ENCODE peak calls at places on chromosome 22, in five cellular contexts. B, R, H, F and W are unnamed samples.

GRCh38 chr22:41092847-41093371 is 517 bp downstream of the EP300 start:
- DNase-seq in B (peak), F (no peak), R (peak), H (peak), W (no peak)

GRCh38 chr22:35634015-35634414 is 14.2 kb upstream of the APOL6 start:
- DNase-seq in R (no peak), B (no peak), H (no peak), F (no peak), W (no peak)

GRCh38 chr22:20056696-20057386 is 23.2 kb upstream of the DGCR8 start:
- DNase-seq in R (no peak), F (no peak), H (no peak), B (no peak), W (no peak)

GRCh38 chr22:20748820-20749428 is 25.0 kb upstream of the SERPIND1 start:
- DNase-seq in H (no peak), R (peak), F (no peak), B (no peak), W (no peak)

GRCh38 chr22:23772315-23773246 is at the start of gene MMP11:
- DNase-seq in H (peak), B (peak), R (no peak), F (peak), W (no peak)

GRCh38 chr22:43497956-43498855 is 86.4 kb downstream of the MPPED1 start:
- DNase-seq in H (no peak), B (no peak), F (no peak), R (no peak), W (no peak)

GRCh38 chr22:22520020-22520656 is at the start of gene ZNF280A:
- DNase-seq in B (no peak), F (peak), R (no peak), H (no peak), W (no peak)

GRCh38 chr22:22164541-22165272 is 79.9 kb upstream of the VPREB1 start:
- DNase-seq in H (no peak), F (no peak), B (no peak), R (no peak), W (no peak)

GRCh38 chr22:16970446-16970845 is 37.6 kb downstream of the GAB4 start:
- DNase-seq in H (no peak), R (no peak), F (no peak), B (no peak), W (no peak)

GRCh38 chr22:40238425-40239344 is 61.0 kb downstream of the TNRC6B start:
- DNase-seq in H (no peak), F (no peak), R (peak), B (peak), W (no peak)

GRCh38 chr22:19035474-19036228 is 86.6 kb downstream of the DGCR2 start:
- DNase-seq in B (peak), R (no peak), F (peak), H (peak), W (peak)

GRCh38 chr22:43471186-43471585 is 59.4 kb downstream of the MPPED1 start:
- DNase-seq in H (no peak), F (no peak), R (no peak), B (no peak), W (no peak)

GRCh38 chr22:43008509-43008908 is 6.4 kb downstream of the PACSIN2 start:
- DNase-seq in R (no peak), F (no peak), H (no peak), B (no peak), W (no peak)

GRCh38 chr22:31567702-31568101 is 71.4 kb downstream of the SFI1 start:
- DNase-seq in F (no peak), B (no peak), H (no peak), R (no peak), W (no peak)

GRCh38 chr22:42304021-42304790 is 33.8 kb upstream of the TCF20 start:
- DNase-seq in B (no peak), H (no peak), R (no peak), F (no peak), W (no peak)

GRCh38 chr22:30947163-30947820 is 21.3 kb downstream of the MORC2 start:
- DNase-seq in R (no peak), B (no peak), H (no peak), F (no peak), W (peak)

GRCh38 chr22:49392841-49393510 is 434.7 kb downstream of the BRD1 start:
- DNase-seq in B (no peak), R (no peak), F (peak), H (no peak), W (no peak)

GRCh38 chr22:43431821-43432554 is 20.2 kb downstream of the MPPED1 start:
- DNase-seq in H (no peak), F (no peak), B (no peak), R (no peak), W (no peak)

GRCh38 chr22:30602049-30602448 is 4.9 kb upstream of the TCN2 start:
- DNase-seq in B (peak), R (peak), H (no peak), F (peak), W (no peak)

GRCh38 chr22:32708835-32709234 is 92.7 kb upstream of the TIMP3 start:
- DNase-seq in B (no peak), F (no peak), H (no peak), R (peak), W (no peak)

DNA sequence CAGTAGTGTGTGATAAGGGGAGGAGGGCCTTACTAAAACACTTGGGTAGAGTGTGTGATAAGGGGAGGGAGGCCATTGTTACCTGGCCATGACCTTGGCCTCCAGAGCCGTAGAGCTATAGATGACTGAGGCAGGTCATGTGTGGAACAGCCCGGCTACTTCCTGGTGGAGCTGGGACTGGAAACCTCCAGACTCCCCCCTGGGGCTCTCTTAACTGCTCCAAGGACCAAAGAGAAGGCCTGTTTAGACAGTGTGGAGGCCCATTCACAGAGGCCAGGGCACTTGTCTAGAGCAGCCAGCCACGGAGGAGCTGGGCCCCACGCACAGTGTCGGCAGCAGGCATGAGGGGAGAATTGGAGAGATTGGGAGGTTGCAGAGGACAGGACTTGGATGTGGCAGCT is 12.5 kb upstream of the MICALL1 start:
- DNase-seq in R (no peak), F (no peak), B (no peak), H (no peak), W (no peak)
- H4K91ac ChIP-seq in R (no peak), F (no peak), B (peak), H (no peak), W (no peak)

GRCh38 chr22:37559901-37560681 is at the start of gene CDC42EP1:
- DNase-seq in R (peak), F (peak), B (peak), H (peak), W (no peak)
- H4K91ac ChIP-seq in R (peak), F (no peak), B (peak), H (no peak), W (no peak)

DNA sequence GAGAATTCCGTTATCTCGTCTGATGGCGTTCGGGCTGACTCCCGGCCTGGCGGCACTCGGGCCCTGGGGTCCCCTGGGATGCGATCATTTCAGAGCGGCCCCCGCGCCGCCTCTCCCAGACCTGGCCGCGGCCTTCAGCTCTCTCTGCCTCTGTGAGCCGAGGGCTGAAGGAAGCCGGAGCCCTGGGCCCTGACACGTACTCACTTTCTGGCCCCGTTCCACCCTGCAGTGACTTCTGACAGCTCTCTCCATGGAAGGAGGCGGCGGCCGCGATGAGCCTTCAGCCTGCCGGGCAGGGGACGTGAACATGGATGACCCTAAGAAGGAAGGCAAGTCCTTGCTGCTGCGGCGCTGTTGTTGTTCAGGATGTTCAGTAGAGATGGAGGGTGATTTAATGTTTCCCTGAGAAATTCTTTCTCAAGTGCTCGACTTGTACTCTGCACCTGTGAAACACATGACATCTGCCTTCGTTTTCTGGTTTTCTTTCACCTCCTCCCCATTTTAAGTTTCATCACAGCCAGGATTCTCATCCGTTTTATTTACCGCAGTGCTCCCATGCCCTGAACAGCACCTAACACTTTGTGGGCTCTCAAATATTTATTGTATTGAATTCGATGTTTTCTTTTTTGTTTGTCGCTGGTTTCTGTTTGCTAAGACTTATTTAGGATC is 615 bp downstream of the GTSE1 start:
- DNase-seq in B (peak), F (no peak), R (peak), H (no peak), W (no peak)
- H4K91ac ChIP-seq in B (no peak), F (no peak), R (peak), H (no peak), W (no peak)

GRCh38 chr22:46535876-46536558 is 1.4 kb downstream of the CELSR1 start:
- DNase-seq in F (no peak), B (no peak), H (no peak), R (no peak), W (no peak)
- H4K91ac ChIP-seq in F (no peak), B (no peak), H (no peak), R (no peak), W (no peak)

DNA sequence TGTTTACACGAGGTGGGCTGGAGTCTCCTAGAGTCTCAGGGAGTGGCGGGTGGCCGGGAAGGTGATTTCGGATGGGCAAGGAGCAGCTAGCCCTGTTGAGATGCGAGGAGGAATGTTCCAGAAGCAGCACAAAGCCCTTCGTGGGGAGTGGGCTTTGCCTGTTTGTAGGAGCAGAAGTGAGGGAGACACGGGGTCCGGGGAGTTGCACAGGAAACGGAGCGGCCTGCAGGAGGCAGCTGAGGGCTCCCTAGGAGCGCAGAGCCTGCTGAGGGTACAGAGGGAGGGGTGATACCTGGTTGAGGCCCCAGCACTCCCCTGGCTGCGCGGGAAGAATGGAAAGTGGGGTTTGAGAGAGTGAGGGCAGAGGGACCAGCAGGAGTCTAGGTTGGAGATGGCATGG is 847.2 kb downstream of the TBC1D22A start:
- DNase-seq in R (no peak), B (no peak), H (no peak), F (no peak), W (no peak)
- H4K91ac ChIP-seq in R (no peak), B (no peak), H (no peak), F (no peak), W (no peak)

GRCh38 chr22:27195516-27195915 is 538.1 kb downstream of the MIAT start:
- DNase-seq in F (no peak), R (no peak), H (no peak), B (no peak), W (no peak)

GRCh38 chr22:27193636-27194035 is 536.2 kb downstream of the MIAT start:
- DNase-seq in B (no peak), R (no peak), F (no peak), H (no peak), W (no peak)

GRCh38 chr22:27193215-27193614 is 535.8 kb downstream of the MIAT start:
- DNase-seq in F (no peak), H (no peak), R (no peak), B (no peak), W (no peak)

GRCh38 chr22:27195104-27195503 is 537.7 kb downstream of the MIAT start:
- DNase-seq in B (no peak), R (peak), F (no peak), H (no peak), W (no peak)

DNA sequence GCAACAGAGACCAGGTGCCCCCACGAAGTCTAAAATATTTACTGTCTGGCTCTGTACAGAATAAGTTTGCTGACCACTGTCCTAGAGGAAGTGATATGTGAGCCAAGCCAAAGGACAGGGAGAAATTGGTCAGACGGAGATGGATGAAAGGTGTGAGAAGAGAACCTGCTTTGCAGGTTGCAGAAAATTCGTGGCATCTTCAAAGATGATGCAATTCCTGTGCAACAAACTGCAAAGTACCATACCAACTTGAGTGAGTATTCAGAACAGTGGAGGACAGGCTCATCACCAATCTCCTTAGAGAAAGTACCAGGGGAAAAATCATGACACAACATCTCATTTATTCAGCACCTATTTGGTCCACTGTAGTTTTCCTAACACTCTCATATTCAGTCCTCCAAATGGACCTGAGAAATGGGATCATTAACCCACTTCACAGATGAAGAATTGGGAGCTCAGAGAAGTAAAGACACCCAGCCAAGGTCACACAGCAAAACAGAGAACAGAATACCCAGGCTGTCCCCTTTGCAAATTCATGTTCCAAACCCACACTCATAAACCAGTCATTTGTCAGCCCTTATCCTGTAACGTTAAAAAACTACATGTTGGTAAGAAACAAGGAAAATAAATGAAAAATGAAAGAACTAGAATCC is 536.8 kb downstream of the MIAT start:
- DNase-seq in R (no peak), B (no peak), H (no peak), F (no peak), W (no peak)
- H4K91ac ChIP-seq in R (no peak), B (no peak), H (no peak), F (no peak), W (no peak)

DNA sequence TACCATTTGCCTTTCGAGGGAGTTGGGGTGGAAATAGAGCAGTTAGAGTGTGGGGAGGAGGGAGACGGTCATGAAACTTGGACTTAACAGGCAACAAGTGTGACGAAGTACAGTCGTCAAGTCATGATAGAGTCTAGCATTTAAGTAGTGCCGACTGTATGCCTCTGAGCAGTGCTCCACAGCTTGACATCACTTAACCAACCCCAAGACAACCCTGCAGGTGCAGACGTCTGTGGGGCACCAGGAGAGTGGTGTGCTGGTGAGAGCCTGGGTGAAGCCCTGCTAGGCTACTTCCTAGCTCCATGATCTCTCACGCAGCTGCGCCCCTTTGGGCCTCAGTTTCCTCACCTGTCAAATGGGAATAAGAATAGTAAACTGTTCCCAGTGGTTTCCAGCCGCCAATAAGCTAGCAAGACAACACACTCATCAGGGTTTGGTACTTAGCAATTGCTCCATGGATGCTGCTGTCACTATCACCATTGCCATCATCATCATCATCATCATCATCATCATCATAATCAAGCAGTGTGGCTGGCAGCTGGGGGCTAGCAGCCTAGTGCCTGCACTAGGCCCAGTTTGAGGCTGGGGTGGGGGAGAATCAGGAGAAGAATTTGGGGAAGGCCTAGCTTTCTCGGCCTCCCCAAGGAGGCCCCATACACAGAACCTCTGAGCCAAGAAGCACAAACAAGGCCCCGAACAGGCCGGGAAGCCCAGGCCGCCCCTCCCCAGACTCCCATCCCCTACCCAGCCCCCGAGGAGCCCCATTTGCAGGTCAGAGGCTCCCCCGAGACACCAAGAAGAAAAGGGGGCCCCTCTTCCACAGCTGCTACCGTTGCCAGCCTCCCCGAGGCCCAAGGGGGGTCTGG is 29.0 kb downstream of the MN1 start:
- DNase-seq in B (no peak), F (no peak), R (no peak), H (no peak), W (no peak)
- H4K91ac ChIP-seq in B (no peak), F (no peak), R (no peak), H (no peak), W (no peak)

DNA sequence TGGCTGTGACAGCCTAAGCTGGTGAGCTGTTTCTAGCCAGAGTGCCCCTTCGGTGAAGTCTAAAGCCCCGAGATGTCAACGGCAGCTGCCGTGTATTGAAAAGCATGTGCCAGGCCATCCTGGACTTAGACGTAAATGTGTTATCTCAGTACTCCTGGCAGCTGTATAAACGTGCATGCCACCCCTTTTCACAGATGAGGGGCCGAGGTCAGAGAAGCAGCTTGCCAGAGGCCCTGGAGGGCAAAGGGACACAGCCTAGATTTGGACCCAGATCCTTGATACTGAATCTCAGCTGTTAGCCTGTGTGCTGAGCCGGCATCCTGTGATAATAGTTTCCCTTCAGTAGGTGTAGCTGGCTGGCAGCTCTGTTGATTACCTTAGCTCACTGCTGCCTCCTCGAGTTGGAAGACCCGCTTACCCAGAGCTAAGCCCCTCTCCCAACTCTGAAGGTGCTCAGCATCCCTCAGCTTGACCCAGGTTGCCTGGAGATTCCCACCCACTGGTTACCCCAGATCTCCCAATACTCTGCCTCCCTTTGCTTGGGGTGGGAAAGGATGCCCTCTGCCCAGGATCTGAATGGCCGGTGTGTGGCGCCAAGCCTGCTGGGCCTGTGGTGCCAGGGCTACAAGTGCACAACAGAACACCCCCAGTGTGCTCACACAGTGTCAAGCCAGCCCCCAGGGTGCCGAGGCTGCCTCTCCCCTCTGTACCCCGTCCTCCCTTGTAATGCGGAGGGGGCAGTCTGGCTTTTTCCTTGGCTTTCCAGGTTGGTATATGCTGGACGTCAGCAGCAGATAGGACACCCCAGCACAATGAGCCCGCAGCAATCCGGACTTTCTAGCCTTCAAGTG is 59.8 kb upstream of the WNT7B start:
- DNase-seq in F (no peak), B (peak), R (no peak), H (no peak), W (no peak)
- H4K91ac ChIP-seq in F (no peak), B (peak), R (peak), H (peak), W (no peak)